ENCODE peak calls at places on chromosomes 6 and 20, in four cellular contexts. D is left ventricle myocardium inferior, C is HCT116, Q is dorsolateral prefrontal cortex. I is an unnamed sample.

GRCh38 chr6:148192310-148192709 is 150.3 kb upstream of the SASH1 start:
- DNase-seq in C (no peak), Q (no peak), D (no peak), I (peak; percentile 63)

GRCh38 chr6:106908386-106908840 is 66.1 kb downstream of the CD24 start:
- DNase-seq in C (no peak), Q (no peak), D (no peak), I (no peak)

GRCh38 chr6:56230976-56231566 is 16.3 kb downstream of the COL21A1 start:
- DNase-seq in D (no peak), Q (no peak), C (no peak), I (no peak)

GRCh38 chr6:63114610-63115009 is 96.7 kb upstream of the FKBP1C start:
- DNase-seq in Q (no peak), C (no peak), D (no peak), I (no peak)

GRCh38 chr6:26414281-26414680 is 12.2 kb downstream of the BTN3A1 start:
- DNase-seq in Q (no peak), C (no peak), D (no peak), I (no peak)

GRCh38 chr6:5219292-5219691 is 41.5 kb downstream of the LYRM4 start:
- DNase-seq in C (no peak), Q (no peak), D (no peak), I (no peak)

GRCh38 chr6:52027699-52028098 is 59.7 kb downstream of the PKHD1 start:
- DNase-seq in C (no peak), Q (no peak), D (no peak), I (no peak)

GRCh38 chr20:25205277-25206062 is 10.0 kb downstream of the ENTPD6 start:
- DNase-seq in C (no peak), D (no peak), Q (no peak), I (no peak)

GRCh38 chr20:38840894-38841470 is 35.5 kb downstream of the PPP1R16B start:
- DNase-seq in C (no peak), Q (no peak), D (no peak), I (no peak)

GRCh38 chr6:158860279-158860865 is 41.2 kb upstream of the EZR start:
- DNase-seq in C (no peak), Q (no peak), D (no peak), I (no peak)

GRCh38 chr20:43926691-43927090 is 12.0 kb downstream of the TOX2 start:
- DNase-seq in C (no peak), Q (no peak), D (no peak), I (no peak)

GRCh38 chr20:57580478-57581201 is 19.7 kb downstream of the PCK1 start:
- DNase-seq in C (no peak), Q (no peak), D (no peak), I (no peak)
- H3K27ac ChIP-seq in C (no peak overlapping the region), Q (peak overlapping the region; percentile 84), D (no peak overlapping the region), I (no peak overlapping the region)

DNA sequence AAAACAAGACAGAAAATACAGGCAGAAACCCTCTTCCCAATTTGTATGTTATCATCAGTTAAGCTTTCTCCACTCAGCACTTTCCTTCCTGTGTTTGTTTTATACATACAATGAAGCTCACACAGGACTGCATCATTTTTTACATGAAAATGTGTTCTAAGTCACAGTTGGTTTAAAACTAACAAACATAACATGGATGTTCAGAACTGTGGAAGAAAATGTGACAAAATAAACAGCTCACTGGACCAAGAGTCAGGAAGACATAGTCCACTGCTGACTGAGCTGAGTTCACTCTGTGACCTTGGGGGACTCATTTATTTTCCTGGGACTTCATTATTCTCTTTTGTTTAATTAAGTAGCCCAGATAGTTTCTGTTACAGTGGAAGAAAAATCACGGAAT is 331.5 kb downstream of the SYNE1 start:
- DNase-seq in C (no peak), Q (no peak), D (no peak), I (no peak)
- H3K27ac ChIP-seq in C (no peak overlapping the region), Q (no peak overlapping the region), D (peak overlapping the region; percentile 53), I (no peak overlapping the region)

GRCh38 chr6:129643968-129644367 is 66.0 kb downstream of the ARHGAP18 start:
- DNase-seq in Q (no peak), C (no peak), D (no peak), I (no peak)
- H3K27ac ChIP-seq in Q (no peak overlapping the region), C (peak overlapping the region; percentile 99), D (peak overlapping the region; percentile 67), I (peak overlapping the region; percentile 59)

GRCh38 chr6:36851149-36851614 is 11.9 kb upstream of the CPNE5 start:
- DNase-seq in D (no peak), Q (no peak), C (peak; percentile 37), I (no peak)

GRCh38 chr6:36855750-36856149 is 16.5 kb upstream of the CPNE5 start:
- DNase-seq in Q (no peak), C (no peak), D (no peak), I (no peak)

GRCh38 chr6:36852481-36853147 is 13.4 kb upstream of the CPNE5 start:
- DNase-seq in Q (no peak), C (no peak), D (no peak), I (no peak)

GRCh38 chr6:36851632-36852031 is 12.4 kb upstream of the CPNE5 start:
- DNase-seq in Q (no peak), C (no peak), D (no peak), I (no peak)

GRCh38 chr6:36853325-36853724 is 14.1 kb upstream of the CPNE5 start:
- DNase-seq in C (no peak), D (no peak), Q (no peak), I (peak; percentile 58)
- H3K27ac ChIP-seq in C (no peak overlapping the region), D (peak overlapping the region; percentile 92), Q (no peak overlapping the region), I (peak overlapping the region; percentile 81)